ENCODE peak calls at places on chromosomes 1 and 21, in four cellular contexts. B is head of caudate nucleus, T is right cardiac atrium, H is epithelial cell of esophagus. M is an unnamed sample.

GRCh38 chr1:8441466-8441865 is 123.6 kb downstream of the SLC45A1 start:
- DNase-seq in H (no peak), T (no peak), B (no peak), M (no peak)

GRCh38 chr1:64343105-64343960 is 126.6 kb upstream of the CACHD1 start:
- DNase-seq in H (peak; percentile 99), B (no peak), T (no peak), M (no peak)

GRCh38 chr1:216554934-216555333 is 131.7 kb upstream of the USH2A start:
- DNase-seq in B (no peak), T (no peak), H (no peak), M (no peak)

GRCh38 chr21:16243396-16243795 is 513.6 kb downstream of the USP25 start:
- DNase-seq in T (no peak), H (no peak), B (no peak), M (no peak)

GRCh38 chr1:198619375-198620140 is 19.3 kb upstream of the PTPRC start:
- DNase-seq in B (no peak), H (no peak), T (no peak), M (no peak)

GRCh38 chr1:159554681-159555080 is 18.9 kb upstream of the OR10J5 start:
- DNase-seq in H (no peak), B (no peak), T (no peak), M (no peak)

GRCh38 chr1:5898266-5898665 is 94.0 kb downstream of the NPHP4 start:
- DNase-seq in B (no peak), H (no peak), T (no peak), M (no peak)

GRCh38 chr1:226083303-226084101 is 21.0 kb downstream of the H3-3A start:
- DNase-seq in B (peak; percentile 95), H (peak; percentile 81), T (peak; percentile 97), M (peak; percentile 94)

GRCh38 chr21:38938343-38938742 is 132.6 kb downstream of the ETS2 start:
- DNase-seq in B (no peak), H (no peak), T (no peak), M (no peak)

GRCh38 chr1:66326867-66327266 is 207.1 kb upstream of the SGIP1 start:
- DNase-seq in T (no peak), B (no peak), H (no peak), M (no peak)

GRCh38 chr1:59393211-59394180 is 96.6 kb downstream of the FGGY start:
- DNase-seq in H (peak; percentile 12), B (peak; percentile 42), T (peak; percentile 90), M (peak; percentile 79)

GRCh38 chr1:86515597-86515996 is 31.3 kb upstream of the CLCA4 start:
- DNase-seq in T (no peak), H (peak; percentile 61), B (peak; percentile 73), M (no peak)

GRCh38 chr1:207418336-207418735 is 35.8 kb upstream of the CR2 start:
- DNase-seq in B (no peak), H (no peak), T (no peak), M (no peak)

GRCh38 chr1:81304187-81304586 is 496.5 kb upstream of the ADGRL2 start:
- DNase-seq in T (no peak), B (no peak), H (peak; percentile 54), M (no peak)

GRCh38 chr1:206568256-206568655 is 44.0 kb downstream of the EIF2D start:
- DNase-seq in H (no peak), B (no peak), T (peak; percentile 47), M (no peak)

GRCh38 chr1:203776636-203777035 is 11.7 kb downstream of the LAX1 start:
- DNase-seq in T (no peak), B (peak; percentile 72), H (peak; percentile 43), M (no peak)

GRCh38 chr1:39107891-39108290 is 81.7 kb downstream of the NDUFS5 start:
- DNase-seq in T (no peak), H (no peak), B (no peak), M (no peak)

GRCh38 chr21:16133248-16133647 is 403.5 kb downstream of the USP25 start:
- DNase-seq in H (no peak), T (no peak), B (no peak), M (no peak)

GRCh38 chr1:38221006-38221649 is 174.5 kb upstream of the POU3F1 start:
- DNase-seq in B (no peak), H (peak; percentile 25), T (no peak), M (no peak)

GRCh38 chr1:223846668-223847007 is 891 bp upstream of the TP53BP2 start:
- DNase-seq in T (peak; percentile 65), H (peak; percentile 24), B (peak; percentile 69), M (peak; percentile 41)

GRCh38 chr1:6162773-6163172 is 17.3 kb downstream of the CHD5 start:
- DNase-seq in H (no peak), T (no peak), B (no peak), M (peak; percentile 48)

GRCh38 chr1:113271039-113271438 is 119.3 kb upstream of the MAGI3 start:
- DNase-seq in B (no peak), H (no peak), T (no peak), M (no peak)

GRCh38 chr1:200558866-200559459 is 61.6 kb downstream of the KIF14 start:
- DNase-seq in H (peak; percentile 64), B (no peak), T (no peak), M (peak; percentile 18)

GRCh38 chr1:8667869-8668595 is 149.4 kb downstream of the RERE start:
- DNase-seq in B (no peak), T (no peak), H (no peak), M (no peak)

GRCh38 chr1:145858238-145858936 is 494 bp downstream of the PIAS3 start:
- DNase-seq in B (peak; percentile 69), H (peak; percentile 53), T (peak; percentile 87), M (peak; percentile 80)

M was measured in cerebellum.